ENCODE peak calls at places on chromosome 18, in nine cellular contexts. Z is MCF 10A, N is neural crest cell, I is heart right ventricle, J is upper lobe of right lung, V is ascending aorta, O is fibroblast of mammary gland, R is HFFc6, C is cardiac fibroblast. Y is an unnamed sample.

GRCh38 chr18:66682855-66683322 is 79.0 kb upstream of the CDH19 start:
- DNase-seq in Z (no peak), N (peak), I (no peak), J (no peak), V (no peak), O (no peak), R (no peak), C (peak), Y (peak)

GRCh38 chr18:79983793-79984192 is 4.6 kb downstream of the TXNL4A start:
- DNase-seq in Z (no peak), N (no peak), I (no peak), J (no peak), V (no peak), O (no peak), R (no peak), C (no peak), Y (no peak)

GRCh38 chr18:25503567-25504081 is 151.7 kb upstream of the ZNF521 start:
- DNase-seq in Z (peak), N (peak), I (peak), J (no peak), V (no peak), O (peak), R (peak), C (peak), Y (peak)

GRCh38 chr18:78965260-78965659 is 14.4 kb upstream of the SALL3 start:
- DNase-seq in Z (no peak), N (no peak), I (no peak), J (no peak), V (no peak), O (no peak), R (no peak), C (no peak), Y (no peak)

GRCh38 chr18:72700961-72701710 is 157.0 kb upstream of the CBLN2 start:
- DNase-seq in Z (peak), N (no peak), I (no peak), J (no peak), V (no peak), O (peak), R (no peak), C (peak), Y (peak)

GRCh38 chr18:77004555-77005380 is 127.8 kb downstream of the MBP start:
- DNase-seq in Z (no peak), N (no peak), I (no peak), J (peak), V (no peak), O (no peak), R (no peak), C (no peak), Y (no peak)

GRCh38 chr18:67651438-67651837 is 134.9 kb upstream of the DSEL start:
- DNase-seq in Z (no peak), N (no peak), I (no peak), J (no peak), V (no peak), O (peak), R (no peak), C (peak), Y (no peak)

GRCh38 chr18:6414118-6414722 is 491 bp downstream of the L3MBTL4 start:
- DNase-seq in Z (no peak), N (peak), I (peak), J (peak), V (no peak), O (no peak), R (no peak), C (peak), Y (peak)

GRCh38 chr18:46657115-46657955 is at the start of gene LOXHD1:
- DNase-seq in Z (no peak), N (no peak), I (no peak), J (no peak), V (no peak), O (no peak), R (no peak), C (no peak), Y (no peak)

GRCh38 chr18:2903006-2903405 is 56.2 kb downstream of the EMILIN2 start:
- DNase-seq in Z (peak), N (no peak), I (peak), J (no peak), V (no peak), O (peak), R (peak), C (peak), Y (peak)

GRCh38 chr18:25650201-25650941 is 298.4 kb upstream of the ZNF521 start:
- DNase-seq in Z (no peak), N (no peak), I (no peak), J (no peak), V (no peak), O (peak), R (peak), C (peak), Y (peak)

GRCh38 chr18:79397830-79398761 is 2.4 kb downstream of the NFATC1 start:
- DNase-seq in Z (no peak), N (no peak), I (no peak), J (peak), V (no peak), O (no peak), R (no peak), C (no peak), Y (no peak)

GRCh38 chr18:46335551-46336059 is 231.4 kb downstream of the HAUS1 start:
- DNase-seq in Z (no peak), N (peak), I (no peak), J (peak), V (no peak), O (peak), R (no peak), C (peak), Y (peak)

GRCh38 chr18:10006261-10006903 is 92.6 kb downstream of the VAPA start:
- DNase-seq in Z (peak), N (no peak), I (no peak), J (no peak), V (no peak), O (peak), R (peak), C (peak), Y (peak)

GRCh38 chr18:77557030-77557429 is 307.4 kb downstream of the GALR1 start:
- DNase-seq in Z (peak), N (peak), I (no peak), J (no peak), V (no peak), O (peak), R (no peak), C (peak), Y (peak)

GRCh38 chr18:3966246-3966984 is 488.7 kb downstream of the DLGAP1 start:
- DNase-seq in Z (no peak), N (no peak), I (no peak), J (no peak), V (no peak), O (peak), R (no peak), C (no peak), Y (no peak)

GRCh38 chr18:77360315-77361186 is 110.9 kb downstream of the GALR1 start:
- DNase-seq in Z (no peak), N (no peak), I (no peak), J (no peak), V (no peak), O (no peak), R (no peak), C (no peak), Y (peak)

GRCh38 chr18:55998071-55998522 is 410.1 kb upstream of the TCF4 start:
- DNase-seq in Z (no peak), N (peak), I (no peak), J (no peak), V (no peak), O (peak), R (peak), C (peak), Y (peak)

GRCh38 chr18:46502444-46502843 is 154.6 kb downstream of the LOXHD1 start:
- DNase-seq in Z (peak), N (peak), I (no peak), J (no peak), V (no peak), O (no peak), R (no peak), C (peak), Y (peak)

GRCh38 chr18:63553117-63553516 is 10.9 kb downstream of the SERPINB12 start:
- DNase-seq in Z (peak), N (no peak), I (no peak), J (no peak), V (no peak), O (peak), R (peak), C (peak), Y (peak)

GRCh38 chr18:9808190-9808529 is 77.6 kb upstream of the TXNDC2 start:
- DNase-seq in Z (no peak), N (no peak), I (no peak), J (no peak), V (no peak), O (no peak), R (no peak), C (no peak), Y (no peak)

GRCh38 chr18:40249390-40250080 is 1705.5 kb upstream of the PIK3C3 start:
- DNase-seq in Z (peak), N (no peak), I (no peak), J (no peak), V (no peak), O (no peak), R (no peak), C (no peak), Y (peak)

GRCh38 chr18:48656176-48656575 is 117.3 kb downstream of the CTIF start:
- DNase-seq in Z (no peak), N (no peak), I (no peak), J (no peak), V (no peak), O (no peak), R (no peak), C (no peak), Y (no peak)

GRCh38 chr18:3541549-3542386 is 91.8 kb downstream of the TGIF1 start:
- DNase-seq in Z (peak), N (no peak), I (no peak), J (no peak), V (no peak), O (no peak), R (no peak), C (no peak), Y (no peak)

GRCh38 chr18:76208632-76209308 is 286.3 kb downstream of the ZNF516 start:
- DNase-seq in Z (no peak), N (no peak), I (no peak), J (no peak), V (no peak), O (no peak), R (no peak), C (no peak), Y (no peak)

GRCh38 chr18:79799619-79800352 is 2.0 kb downstream of the KCNG2 start:
- DNase-seq in Z (no peak), N (no peak), I (no peak), J (peak), V (no peak), O (no peak), R (no peak), C (peak), Y (no peak)

GRCh38 chr18:4024702-4025101 is 430.4 kb downstream of the DLGAP1 start:
- DNase-seq in Z (no peak), N (no peak), I (no peak), J (no peak), V (no peak), O (no peak), R (no peak), C (no peak), Y (no peak)

GRCh38 chr18:68564961-68565360 is 149.9 kb downstream of the TMX3 start:
- DNase-seq in Z (no peak), N (no peak), I (no peak), J (no peak), V (no peak), O (peak), R (no peak), C (peak), Y (no peak)

GRCh38 chr18:39345321-39345720 is 1779.7 kb upstream of the CELF4 start:
- DNase-seq in Z (no peak), N (no peak), I (no peak), J (no peak), V (no peak), O (peak), R (peak), C (peak), Y (no peak)

GRCh38 chr18:21242141-21243040 is at the start of gene GREB1L:
- DNase-seq in Z (peak), N (peak), I (peak), J (peak), V (no peak), O (peak), R (peak), C (peak), Y (peak)

GRCh38 chr18:79927597-79928562 is 23.6 kb downstream of the SLC66A2 start:
- DNase-seq in Z (no peak), N (no peak), I (no peak), J (peak), V (no peak), O (no peak), R (no peak), C (no peak), Y (no peak)

GRCh38 chr18:76721207-76721996 is 101.0 kb upstream of the ZNF236 start:
- DNase-seq in Z (no peak), N (no peak), I (no peak), J (no peak), V (no peak), O (no peak), R (no peak), C (no peak), Y (no peak)

GRCh38 chr18:55968550-55968949 is 380.6 kb upstream of the TCF4 start:
- DNase-seq in Z (peak), N (no peak), I (no peak), J (no peak), V (no peak), O (peak), R (peak), C (no peak), Y (no peak)

GRCh38 chr18:47929681-47930085 is 776 bp downstream of the SMAD2 start:
- DNase-seq in Z (no peak), N (no peak), I (no peak), J (no peak), V (no peak), O (peak), R (no peak), C (peak), Y (peak)

GRCh38 chr18:22683196-22683676 is 249.9 kb upstream of the RBBP8 start:
- DNase-seq in Z (peak), N (no peak), I (peak), J (no peak), V (no peak), O (peak), R (peak), C (peak), Y (peak)

GRCh38 chr18:9755110-9755509 is 47.0 kb downstream of the RAB31 start:
- DNase-seq in Z (no peak), N (no peak), I (no peak), J (no peak), V (no peak), O (no peak), R (no peak), C (no peak), Y (no peak)

GRCh38 chr18:54848121-54848520 is 19.8 kb downstream of the RAB27B start:
- DNase-seq in Z (no peak), N (no peak), I (no peak), J (no peak), V (no peak), O (no peak), R (no peak), C (no peak), Y (no peak)

GRCh38 chr18:54850598-54850997 is 22.3 kb downstream of the RAB27B start:
- DNase-seq in Z (no peak), N (no peak), I (no peak), J (no peak), V (no peak), O (no peak), R (no peak), C (no peak), Y (no peak)

GRCh38 chr18:54843302-54843701 is 15.0 kb downstream of the RAB27B start:
- DNase-seq in Z (no peak), N (no peak), I (no peak), J (no peak), V (no peak), O (peak), R (peak), C (no peak), Y (peak)

GRCh38 chr18:54849683-54850082 is 21.4 kb downstream of the RAB27B start:
- DNase-seq in Z (no peak), N (no peak), I (no peak), J (no peak), V (no peak), O (no peak), R (no peak), C (no peak), Y (no peak)

GRCh38 chr18:54845788-54846187 is 17.5 kb downstream of the RAB27B start:
- DNase-seq in Z (no peak), N (no peak), I (no peak), J (no peak), V (no peak), O (peak), R (peak), C (no peak), Y (peak)
- TF ChIP-seq CTCF in Z (no peak), N (no peak), I (no peak), J (no peak), V (no peak), O (no peak), R (no peak), C (no peak), Y (no peak)

GRCh38 chr18:62458346-62458745 is 64.5 kb upstream of the ZCCHC2 start:
- DNase-seq in Z (no peak), N (no peak), I (no peak), J (no peak), V (no peak), O (no peak), R (no peak), C (no peak), Y (no peak)
- TF ChIP-seq CTCF in Z (no peak), N (no peak), I (no peak), J (no peak), V (no peak), O (no peak), R (no peak), C (no peak), Y (no peak)

GRCh38 chr18:49857708-49858107 is 44.4 kb upstream of the ACAA2 start:
- DNase-seq in Z (no peak), N (no peak), I (no peak), J (no peak), V (no peak), O (no peak), R (no peak), C (no peak), Y (no peak)
- TF ChIP-seq CTCF in Z (no peak), N (no peak), I (no peak), J (no peak), V (no peak), O (no peak), R (peak), C (no peak), Y (no peak)

GRCh38 chr18:74395630-74396251 is 61.4 kb downstream of the DIPK1C start:
- DNase-seq in Z (no peak), N (no peak), I (no peak), J (peak), V (no peak), O (no peak), R (no peak), C (peak), Y (peak)

GRCh38 chr18:74399225-74399887 is 57.8 kb downstream of the DIPK1C start:
- DNase-seq in Z (no peak), N (no peak), I (no peak), J (no peak), V (no peak), O (no peak), R (no peak), C (peak), Y (no peak)

GRCh38 chr18:74395006-74395405 is 62.1 kb downstream of the DIPK1C start:
- DNase-seq in Z (no peak), N (no peak), I (no peak), J (no peak), V (no peak), O (no peak), R (no peak), C (no peak), Y (no peak)

GRCh38 chr18:74396252-74397204 is 60.6 kb downstream of the DIPK1C start:
- DNase-seq in Z (no peak), N (no peak), I (no peak), J (no peak), V (no peak), O (peak), R (no peak), C (peak), Y (no peak)

GRCh38 chr18:74397572-74397971 is 59.5 kb downstream of the DIPK1C start:
- DNase-seq in Z (no peak), N (no peak), I (no peak), J (no peak), V (no peak), O (no peak), R (no peak), C (no peak), Y (no peak)
- TF ChIP-seq CTCF in Z (no peak), N (no peak), I (no peak), J (no peak), V (no peak), O (no peak), R (no peak), C (no peak), Y (no peak)

GRCh38 chr18:58785171-58785805 is 79.4 kb upstream of the ZNF532 start:
- DNase-seq in Z (peak), N (no peak), I (no peak), J (no peak), V (no peak), O (peak), R (peak), C (peak), Y (peak)
- TF ChIP-seq CTCF in Z (no peak), N (peak), I (no peak), J (no peak), V (no peak), O (no peak), R (no peak), C (peak), Y (peak)

GRCh38 chr18:57027190-57027708 is 119.6 kb upstream of the BOD1L2 start:
- DNase-seq in Z (no peak), N (no peak), I (no peak), J (no peak), V (no peak), O (no peak), R (no peak), C (no peak), Y (no peak)

GRCh38 chr18:57030417-57030816 is 116.5 kb upstream of the BOD1L2 start:
- DNase-seq in Z (no peak), N (no peak), I (no peak), J (no peak), V (no peak), O (no peak), R (no peak), C (no peak), Y (no peak)

GRCh38 chr18:57025525-57025924 is 121.4 kb upstream of the BOD1L2 start:
- DNase-seq in Z (no peak), N (no peak), I (no peak), J (no peak), V (no peak), O (peak), R (no peak), C (no peak), Y (no peak)

GRCh38 chr18:57026316-57026715 is 120.6 kb upstream of the BOD1L2 start:
- DNase-seq in Z (no peak), N (no peak), I (no peak), J (no peak), V (no peak), O (peak), R (no peak), C (no peak), Y (peak)

GRCh38 chr18:57029761-57030160 is 117.1 kb upstream of the BOD1L2 start:
- DNase-seq in Z (peak), N (no peak), I (no peak), J (no peak), V (no peak), O (no peak), R (no peak), C (no peak), Y (peak)
- TF ChIP-seq CTCF in Z (no peak), N (no peak), I (no peak), J (no peak), V (no peak), O (no peak), R (peak), C (no peak), Y (peak)

DNA sequence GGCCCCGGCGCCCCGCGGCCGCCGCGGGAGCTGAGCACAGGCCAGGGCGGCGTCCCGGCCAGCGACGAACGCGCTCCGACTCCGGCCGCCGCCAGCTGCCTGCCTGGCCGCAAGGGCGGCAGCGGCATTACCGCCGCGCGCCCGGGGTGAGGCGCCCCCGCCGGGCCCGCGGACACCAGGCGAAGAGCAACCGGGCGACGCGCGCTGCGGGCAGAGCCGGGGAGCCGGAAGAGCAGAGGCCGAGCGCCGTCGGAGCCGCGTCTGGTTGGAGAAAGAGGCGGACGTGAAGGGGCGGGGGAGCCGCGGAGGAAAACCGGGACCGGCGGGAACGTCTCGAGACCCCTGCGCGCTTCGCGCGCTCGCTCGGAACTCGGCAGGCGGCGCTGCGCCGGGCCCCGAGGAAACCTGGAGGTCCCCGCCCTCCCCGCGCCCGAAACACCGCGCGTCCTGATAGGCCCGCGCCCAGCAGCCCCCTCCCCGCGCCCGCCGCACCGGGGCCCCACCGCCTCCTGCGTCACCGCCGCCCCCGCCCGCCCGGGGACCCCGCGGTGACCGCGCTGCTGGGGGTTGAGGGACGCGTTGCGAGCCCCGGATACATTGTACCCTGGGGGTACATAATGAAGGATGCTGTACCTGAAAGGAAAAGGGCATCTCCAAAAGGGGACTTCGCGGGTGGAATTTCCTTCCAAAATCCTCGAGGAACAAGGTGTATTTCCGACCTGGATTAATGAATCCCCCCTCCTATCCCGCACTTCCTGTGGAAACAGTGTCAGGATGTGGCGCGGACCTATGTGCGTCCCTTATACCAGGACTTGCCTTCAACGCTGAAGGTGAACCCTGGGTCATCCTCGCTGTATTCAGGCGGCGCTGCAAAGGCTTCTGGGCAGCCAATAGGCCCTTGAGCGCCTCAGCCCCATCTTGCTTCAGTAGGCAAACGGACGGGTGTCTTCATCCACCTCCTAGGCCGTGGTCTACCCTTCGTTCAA is 1.0 kb upstream of the B4GALT6 start:
- DNase-seq in Z (peak), N (peak), I (peak), J (peak), V (no peak), O (peak), R (no peak), C (peak), Y (peak)
- TF ChIP-seq CTCF in Z (peak), N (peak), I (peak), J (peak), V (peak), O (no peak), R (no peak), C (peak), Y (peak)

Y was measured in choroid plexus epithelial cell.